ENCODE peak calls at places on chromosome 21, in seven cellular contexts. W, C, L, J, K, E and D are unnamed samples.

GRCh38 chr21:42109473-42109872 is 38.4 kb downstream of the UMODL1 start:
- DNase-seq in K (no peak), C (no peak), L (no peak), J (no peak), W (no peak), E (no peak), D (no peak)

GRCh38 chr21:37165606-37166005 is 92.6 kb downstream of the TTC3 start:
- DNase-seq in W (no peak), C (no peak), K (no peak), J (no peak), L (no peak), E (no peak), D (no peak)

GRCh38 chr21:17921579-17922530 is 102.7 kb upstream of the C21orf91 start:
- DNase-seq in K (no peak), C (peak), E (no peak), W (no peak), L (no peak), J (no peak), D (no peak)

GRCh38 chr21:41585199-41585994 is 77.4 kb upstream of the TMPRSS2 start:
- DNase-seq in C (no peak), W (no peak), K (no peak), E (no peak), J (no peak), L (no peak), D (no peak)

GRCh38 chr21:27569831-27570230 is 602.9 kb upstream of the ADAMTS5 start:
- DNase-seq in W (no peak), J (no peak), C (no peak), L (no peak), E (no peak), K (no peak), D (no peak)

GRCh38 chr21:42746593-42747266 is 93.3 kb downstream of the PDE9A start:
- DNase-seq in J (no peak), C (no peak), K (no peak), E (no peak), W (no peak), L (no peak), D (no peak)

GRCh38 chr21:19343711-19344110 is 940.1 kb upstream of the TMPRSS15 start:
- DNase-seq in W (no peak), C (no peak), L (no peak), J (no peak), E (no peak), K (no peak), D (no peak)

GRCh38 chr21:43311303-43311817 is 115.6 kb downstream of the SIK1 start:
- DNase-seq in C (no peak), W (peak), J (no peak), L (no peak), K (no peak), E (no peak), D (no peak)

GRCh38 chr21:41597811-41598231 is 89.9 kb upstream of the TMPRSS2 start:
- DNase-seq in L (no peak), J (no peak), C (no peak), E (no peak), K (no peak), W (no peak), D (no peak)

GRCh38 chr21:26719750-26720149 is 125.5 kb downstream of the ADAMTS1 start:
- DNase-seq in J (no peak), W (no peak), K (no peak), L (no peak), C (no peak), E (no peak), D (no peak)

GRCh38 chr21:40548134-40548533 is 298.8 kb downstream of the DSCAM start:
- DNase-seq in C (no peak), J (no peak), E (no peak), K (peak), W (no peak), L (no peak), D (no peak)

GRCh38 chr21:22855581-22855980 is 1857.4 kb downstream of the NCAM2 start:
- DNase-seq in L (no peak), W (no peak), J (no peak), C (no peak), E (no peak), K (no peak), D (peak)

GRCh38 chr21:26554365-26554764 is 18.7 kb downstream of the CYYR1 start:
- DNase-seq in L (no peak), K (no peak), E (no peak), W (no peak), C (peak), J (no peak), D (no peak)

GRCh38 chr21:33101300-33102005 is 31.5 kb downstream of the OLIG1 start:
- DNase-seq in J (no peak), K (no peak), E (no peak), L (no peak), C (no peak), W (no peak), D (no peak)

GRCh38 chr21:26433386-26433785 is 139.7 kb downstream of the CYYR1 start:
- DNase-seq in E (no peak), L (no peak), C (no peak), W (no peak), K (no peak), J (no peak), D (no peak)

GRCh38 chr21:37032877-37033471 is 26.5 kb downstream of the RIPPLY3 start:
- DNase-seq in L (no peak), E (no peak), W (no peak), K (no peak), J (peak), C (no peak), D (no peak)

GRCh38 chr21:28617300-28617699 is 375.4 kb downstream of the LTN1 start:
- DNase-seq in C (no peak), W (no peak), K (no peak), L (no peak), E (no peak), J (no peak), D (no peak)

GRCh38 chr21:41369105-41369914 is 7.5 kb downstream of the MX2 start:
- DNase-seq in C (peak), E (no peak), K (no peak), J (no peak), L (peak), W (peak), D (no peak)

GRCh38 chr21:44368711-44369446 is 15.5 kb downstream of the TRPM2 start:
- DNase-seq in E (peak), K (no peak), W (no peak), C (peak), J (no peak), L (no peak), D (no peak)

GRCh38 chr21:23853796-23854379 is 1753.4 kb downstream of the MRPL39 start:
- DNase-seq in C (peak), E (peak), L (no peak), J (no peak), K (no peak), W (no peak), D (peak)

GRCh38 chr21:40685121-40685630 is 161.8 kb downstream of the DSCAM start:
- DNase-seq in E (no peak), W (no peak), K (no peak), C (no peak), L (no peak), J (no peak), D (peak)

GRCh38 chr21:41217656-41218380 is 49.9 kb downstream of the BACE2 start:
- DNase-seq in K (no peak), W (no peak), C (no peak), J (no peak), L (no peak), E (peak), D (no peak)

GRCh38 chr21:17371470-17371869 is 141.4 kb upstream of the CXADR start:
- DNase-seq in K (no peak), E (no peak), W (no peak), L (no peak), C (no peak), J (no peak), D (peak)

GRCh38 chr21:42086969-42087368 is 15.9 kb downstream of the UMODL1 start:
- DNase-seq in W (no peak), E (no peak), J (no peak), L (no peak), C (no peak), K (no peak), D (no peak)

GRCh38 chr21:27704567-27705166 is 737.8 kb upstream of the ADAMTS5 start:
- DNase-seq in L (no peak), W (no peak), K (no peak), J (no peak), C (no peak), E (no peak), D (no peak)

GRCh38 chr21:28215214-28215954 is 777.3 kb downstream of the LTN1 start:
- DNase-seq in E (no peak), C (no peak), L (no peak), J (no peak), W (no peak), K (no peak), D (no peak)

GRCh38 chr21:28832715-28833061 is 160.0 kb downstream of the LTN1 start:
- DNase-seq in C (no peak), E (no peak), K (no peak), L (no peak), J (no peak), W (no peak), D (no peak)

GRCh38 chr21:33552999-33553598 is 10.3 kb downstream of the SON start:
- DNase-seq in C (no peak), W (no peak), J (no peak), K (no peak), E (no peak), L (no peak), D (no peak)

GRCh38 chr21:23977971-23978370 is 1629.3 kb downstream of the MRPL39 start:
- DNase-seq in E (no peak), K (no peak), J (no peak), C (no peak), L (no peak), W (no peak), D (no peak)

GRCh38 chr21:28235169-28235892 is 757.3 kb downstream of the LTN1 start:
- DNase-seq in E (no peak), C (no peak), K (no peak), W (no peak), J (no peak), L (no peak), D (no peak)

GRCh38 chr21:41761211-41762181 is 5.4 kb downstream of the RIPK4 start:
- DNase-seq in L (no peak), W (peak), K (no peak), C (no peak), J (no peak), E (no peak), D (peak)

GRCh38 chr21:44079846-44080245 is 27.4 kb upstream of the PWP2 start:
- DNase-seq in W (no peak), L (no peak), C (no peak), E (no peak), K (no peak), J (no peak), D (no peak)

GRCh38 chr21:26842976-26843911 is 2.0 kb downstream of the ADAMTS1 start:
- DNase-seq in E (no peak), J (no peak), C (peak), W (no peak), K (no peak), L (no peak), D (peak)

GRCh38 chr21:30408782-30409494 is 13.1 kb downstream of the KRTAP13-1 start:
- DNase-seq in E (peak), W (peak), K (peak), C (peak), J (peak), L (no peak), D (peak)

GRCh38 chr21:25708467-25709065 is 26.1 kb downstream of the ATP5PF start:
- DNase-seq in E (peak), W (peak), L (no peak), K (no peak), J (peak), C (peak), D (peak)

GRCh38 chr21:42002421-42002958 is 7.7 kb downstream of the ZBTB21 start:
- DNase-seq in J (no peak), L (peak), K (no peak), W (no peak), C (no peak), E (no peak), D (no peak)

GRCh38 chr21:42678118-42678430 is 24.7 kb downstream of the PDE9A start:
- DNase-seq in W (no peak), L (no peak), J (no peak), K (no peak), E (no peak), C (peak), D (no peak)

GRCh38 chr21:29513535-29513934 is 214.8 kb downstream of the BACH1 start:
- DNase-seq in K (no peak), J (no peak), L (no peak), E (no peak), C (no peak), W (no peak), D (no peak)

GRCh38 chr21:37463083-37463780 is 96.7 kb downstream of the DYRK1A start:
- DNase-seq in L (peak), J (peak), W (peak), C (peak), K (no peak), E (peak), D (peak)

GRCh38 chr21:16007933-16008332 is 278.2 kb downstream of the USP25 start:
- DNase-seq in L (no peak), E (no peak), W (no peak), C (no peak), K (no peak), J (no peak), D (no peak)

GRCh38 chr21:16004121-16004520 is 274.3 kb downstream of the USP25 start:
- DNase-seq in K (no peak), L (no peak), E (no peak), W (no peak), C (no peak), J (no peak), D (no peak)

GRCh38 chr21:16004523-16004922 is 274.7 kb downstream of the USP25 start:
- DNase-seq in E (no peak), L (no peak), C (no peak), J (no peak), K (no peak), W (no peak), D (no peak)

GRCh38 chr21:15999741-16000140 is 270.0 kb downstream of the USP25 start:
- DNase-seq in C (no peak), L (no peak), W (no peak), K (no peak), E (no peak), J (no peak), D (no peak)

GRCh38 chr21:16002872-16003466 is 273.2 kb downstream of the USP25 start:
- DNase-seq in E (no peak), W (no peak), J (no peak), K (no peak), L (no peak), C (peak), D (no peak)
- TF ChIP-seq JUND in E (no peak), W (no peak), J (no peak), K (no peak), L (no peak), C (no peak), D (no peak)

GRCh38 chr21:46392921-46393320 is 65.8 kb upstream of the DIP2A start:
- DNase-seq in C (no peak), L (no peak), E (no peak), W (no peak), K (no peak), J (no peak), D (no peak)
- TF ChIP-seq JUND in C (no peak), L (no peak), E (no peak), W (no peak), K (no peak), J (no peak), D (no peak)

GRCh38 chr21:45403133-45403824 is 1.7 kb upstream of the COL18A1 start:
- DNase-seq in W (no peak), J (no peak), K (no peak), L (no peak), C (no peak), E (no peak), D (no peak)
- TF ChIP-seq JUND in W (no peak), J (no peak), K (no peak), L (no peak), C (no peak), E (no peak), D (no peak)

GRCh38 chr21:31905444-31906400 is 32.9 kb downstream of the HUNK start:
- DNase-seq in J (no peak), K (no peak), L (no peak), W (no peak), C (peak), E (no peak), D (no peak)
- TF ChIP-seq JUND in J (no peak), K (no peak), L (no peak), W (no peak), C (no peak), E (no peak), D (no peak)

GRCh38 chr21:38796426-38796825 is 9.3 kb upstream of the ETS2 start:
- DNase-seq in C (no peak), K (no peak), L (no peak), W (no peak), E (no peak), J (no peak), D (no peak)

GRCh38 chr21:38798081-38798480 is 7.6 kb upstream of the ETS2 start:
- DNase-seq in W (no peak), E (no peak), C (no peak), K (no peak), J (no peak), L (no peak), D (no peak)

GRCh38 chr21:38798481-38798882 is 7.2 kb upstream of the ETS2 start:
- DNase-seq in E (peak), W (no peak), C (peak), K (no peak), J (peak), L (no peak), D (no peak)

GRCh38 chr21:38795475-38795874 is 10.3 kb upstream of the ETS2 start:
- DNase-seq in C (no peak), L (no peak), K (no peak), W (no peak), E (no peak), J (no peak), D (no peak)

DNA sequence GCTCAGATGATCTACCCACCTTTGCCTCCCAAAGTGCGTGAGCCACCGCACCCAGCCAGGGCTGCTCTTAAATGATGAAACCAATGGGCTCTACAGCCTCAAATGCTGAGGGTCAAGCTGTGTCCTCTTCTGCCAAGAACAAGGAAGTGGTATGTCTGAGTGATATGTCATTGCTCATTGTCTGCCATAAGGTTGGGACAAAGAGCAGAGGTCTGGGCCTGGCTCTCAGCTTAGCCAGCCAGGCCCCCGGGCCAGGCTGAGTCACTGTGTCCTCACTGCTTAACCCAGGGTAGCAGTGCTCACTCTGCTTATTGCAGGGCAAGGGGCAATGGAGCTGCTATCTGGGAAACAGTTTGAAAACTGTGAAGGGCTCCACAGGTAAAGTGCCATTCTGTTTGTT is 8.3 kb upstream of the ETS2 start:
- DNase-seq in C (peak), W (peak), J (peak), E (peak), L (no peak), K (no peak), D (no peak)
- TF ChIP-seq JUND in C (peak), W (no peak), J (no peak), E (peak), L (no peak), K (no peak), D (no peak)

GRCh38 chr21:34916446-34916845 is 132.7 kb downstream of the RUNX1 start:
- DNase-seq in W (no peak), K (no peak), C (no peak), L (no peak), E (no peak), J (no peak), D (no peak)
- TF ChIP-seq JUND in W (no peak), K (no peak), C (no peak), L (no peak), E (no peak), J (no peak), D (no peak)